ENCODE peak calls at places on chromosome 6, in six cellular contexts. Z is ascending aorta, D is tibial nerve, Y is choroid plexus epithelial cell, N is endothelial cell, C is upper lobe of left lung. L is an unnamed sample.

GRCh38 chr6:96649926-96650325 is 87.0 kb downstream of the FHL5 start:
- DNase-seq in Z (no peak), D (no peak), Y (no peak), N (no peak), C (no peak), L (no peak)

GRCh38 chr6:19410477-19410876 is 426.7 kb upstream of the ID4 start:
- DNase-seq in Z (no peak), D (no peak), Y (peak; percentile 90), N (no peak), C (peak; percentile 38), L (no peak)

GRCh38 chr6:70327036-70327435 is 24.2 kb upstream of the COL9A1 start:
- DNase-seq in Z (no peak), D (no peak), Y (no peak), N (no peak), C (no peak), L (no peak)

GRCh38 chr6:159807150-159807859 is 7.2 kb downstream of the PNLDC1 start:
- DNase-seq in Z (no peak), D (no peak), Y (peak; percentile 5), N (no peak), C (no peak), L (no peak)

GRCh38 chr6:114181629-114182028 is 161.2 kb downstream of the HS3ST5 start:
- DNase-seq in Z (no peak), D (no peak), Y (no peak), N (no peak), C (no peak), L (no peak)

GRCh38 chr6:107314644-107315043 is 144.7 kb downstream of the PDSS2 start:
- DNase-seq in Z (no peak), D (no peak), Y (no peak), N (no peak), C (no peak), L (no peak)

GRCh38 chr6:66068033-66068432 is 361.0 kb upstream of the EYS start:
- DNase-seq in Z (no peak), D (no peak), Y (no peak), N (no peak), C (no peak), L (no peak)

GRCh38 chr6:105507811-105508210 is 104.9 kb upstream of the PREP start:
- DNase-seq in Z (no peak), D (no peak), Y (no peak), N (no peak), C (no peak), L (no peak)

GRCh38 chr6:157982580-157983438 is 1.1 kb downstream of the SYNJ2 start:
- DNase-seq in Z (no peak), D (no peak), Y (peak; percentile 70), N (no peak), C (no peak), L (no peak)

GRCh38 chr6:151176941-151177760 is 62.6 kb upstream of the AKAP12 start:
- DNase-seq in Z (no peak), D (no peak), Y (no peak), N (no peak), C (no peak), L (no peak)

GRCh38 chr6:136784910-136785746 is 7.1 kb downstream of the MAP3K5 start:
- DNase-seq in Z (peak; percentile 86), D (no peak), Y (peak; percentile 63), N (no peak), C (peak; percentile 87), L (no peak)

GRCh38 chr6:105981002-105981887 is 104.9 kb upstream of the PRDM1 start:
- DNase-seq in Z (no peak), D (no peak), Y (peak; percentile 14), N (peak; percentile 48), C (no peak), L (no peak)

GRCh38 chr6:33672808-33673207 is 38.7 kb downstream of the UQCC2 start:
- DNase-seq in Z (peak; percentile 79), D (peak; percentile 92), Y (peak; percentile 92), N (no peak), C (no peak), L (no peak)

GRCh38 chr6:34135541-34135940 is 10.3 kb downstream of the GRM4 start:
- DNase-seq in Z (no peak), D (no peak), Y (no peak), N (no peak), C (no peak), L (no peak)

GRCh38 chr6:114301596-114302219 is 41.1 kb downstream of the HS3ST5 start:
- DNase-seq in Z (no peak), D (no peak), Y (no peak), N (no peak), C (no peak), L (no peak)

GRCh38 chr6:158894192-158894591 is 75.0 kb upstream of the EZR start:
- DNase-seq in Z (no peak), D (no peak), Y (peak; percentile 92), N (no peak), C (no peak), L (no peak)

GRCh38 chr6:133953634-133954415 is 801 bp downstream of the TBPL1 start:
- DNase-seq in Z (no peak), D (no peak), Y (no peak), N (no peak), C (no peak), L (no peak)

GRCh38 chr6:53691667-53692133 is 26.1 kb upstream of the KLHL31 start:
- DNase-seq in Z (no peak), D (no peak), Y (no peak), N (no peak), C (no peak), L (no peak)

GRCh38 chr6:52984247-52984646 is 10.8 kb downstream of the GSTA4 start:
- DNase-seq in Z (no peak), D (no peak), Y (peak; percentile 3), N (no peak), C (no peak), L (no peak)

GRCh38 chr6:14037402-14038277 is 79.9 kb upstream of the CD83 start:
- DNase-seq in Z (no peak), D (no peak), Y (peak; percentile 58), N (no peak), C (no peak), L (no peak)

GRCh38 chr6:20402181-20403079 is 751 bp downstream of the E2F3 start:
- DNase-seq in Z (peak; percentile 70), D (peak; percentile 47), Y (peak; percentile 20), N (peak; percentile 54), C (peak; percentile 49), L (peak; percentile 46)

GRCh38 chr6:167855825-167856425 is 29.2 kb downstream of the AFDN start:
- DNase-seq in Z (no peak), D (no peak), Y (peak; percentile 98), N (no peak), C (no peak), L (no peak)

GRCh38 chr6:105258816-105259215 is 79.0 kb upstream of the POPDC3 start:
- DNase-seq in Z (no peak), D (no peak), Y (no peak), N (no peak), C (peak; percentile 67), L (no peak)

DNA sequence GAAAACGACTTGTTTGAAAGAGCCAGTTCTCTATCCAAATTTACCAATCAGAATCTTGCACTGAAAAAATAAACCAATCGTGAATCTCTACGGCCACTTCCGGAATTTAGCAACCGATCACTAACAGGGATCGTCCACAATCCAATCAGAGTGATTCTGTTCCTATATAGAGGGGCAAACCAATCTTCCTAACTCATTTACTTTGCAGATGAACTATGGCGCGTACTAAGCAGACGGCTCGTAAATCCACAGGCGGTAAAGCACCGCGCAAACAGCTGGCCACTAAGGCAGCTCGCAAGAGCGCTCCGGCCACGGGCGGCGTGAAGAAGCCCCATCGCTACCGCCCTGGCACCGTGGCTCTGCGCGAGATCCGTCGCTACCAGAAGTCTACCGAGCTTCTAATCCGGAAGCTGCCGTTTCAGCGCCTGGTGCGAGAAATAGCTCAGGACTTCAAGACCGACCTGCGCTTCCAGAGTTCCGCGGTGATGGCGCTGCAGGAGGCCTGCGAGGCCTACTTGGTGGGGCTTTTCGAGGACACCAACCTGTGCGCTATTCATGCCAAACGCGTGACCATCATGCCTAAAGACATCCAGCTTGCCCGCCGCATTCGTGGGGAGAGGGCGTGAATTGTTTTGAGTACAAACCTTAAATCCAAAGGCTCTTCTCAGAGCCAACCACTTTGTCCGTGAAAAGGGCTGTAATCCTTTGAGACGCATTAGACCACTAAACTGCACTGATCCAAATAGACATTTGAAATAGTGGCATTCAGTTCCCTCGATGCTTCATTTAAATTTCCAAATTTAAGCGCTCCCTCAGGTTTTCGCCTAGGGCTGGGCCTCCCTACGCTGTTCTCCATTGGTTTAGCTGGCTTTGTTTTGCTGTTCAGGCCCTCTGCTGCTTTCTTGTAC is 138.0 kb downstream of the HFE start:
- DNase-seq in Z (no peak), D (no peak), Y (peak; percentile 97), N (no peak), C (no peak), L (no peak)
- TF ChIP-seq CTCF in Z (no peak), D (no peak), Y (peak; percentile 43), N (no peak), C (no peak), L (peak; percentile 55)

GRCh38 chr6:44003345-44004061 is 123.7 kb downstream of the MRPL14 start:
- DNase-seq in Z (no peak), D (no peak), Y (no peak), N (peak; percentile 23), C (no peak), L (no peak)
- TF ChIP-seq CTCF in Z (no peak), D (no peak), Y (no peak), N (no peak), C (no peak), L (no peak)

DNA sequence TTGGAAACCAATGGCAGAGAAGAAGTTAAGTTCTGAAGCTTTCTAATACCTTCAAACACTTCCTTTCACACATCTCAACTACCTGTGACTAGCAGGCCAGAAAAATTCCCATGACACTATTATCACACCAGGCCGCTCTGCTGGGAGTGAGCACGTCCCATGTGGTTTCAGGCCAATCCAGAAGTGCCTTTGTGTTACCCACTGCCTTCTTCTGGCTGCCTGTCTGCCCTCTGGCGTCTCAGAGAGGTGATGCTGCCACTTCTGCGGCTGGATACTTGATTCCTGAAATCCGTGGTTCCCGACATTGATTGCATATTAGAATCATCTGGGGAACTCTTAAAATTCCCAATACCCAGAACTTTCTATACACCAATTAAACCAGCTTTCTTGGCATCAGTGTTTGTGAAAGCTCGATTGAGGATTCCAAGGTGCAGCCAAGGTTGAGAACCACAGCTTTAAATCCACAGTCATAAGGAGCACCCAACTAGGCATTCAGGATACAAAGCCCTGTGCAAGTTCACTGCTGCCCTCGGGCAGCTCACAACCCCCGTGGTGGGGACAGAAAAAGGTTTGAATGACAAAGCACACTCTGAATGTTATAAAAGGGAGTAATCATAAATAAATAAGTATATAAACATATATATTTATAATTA is 65.6 kb downstream of the STMND1 start:
- DNase-seq in Z (no peak), D (no peak), Y (peak; percentile 52), N (peak; percentile 60), C (peak; percentile 45), L (peak; percentile 30)
- TF ChIP-seq CTCF in Z (peak; percentile 51), D (no peak), Y (peak; percentile 69), N (peak; percentile 44), C (peak; percentile 30), L (peak; percentile 69)

DNA sequence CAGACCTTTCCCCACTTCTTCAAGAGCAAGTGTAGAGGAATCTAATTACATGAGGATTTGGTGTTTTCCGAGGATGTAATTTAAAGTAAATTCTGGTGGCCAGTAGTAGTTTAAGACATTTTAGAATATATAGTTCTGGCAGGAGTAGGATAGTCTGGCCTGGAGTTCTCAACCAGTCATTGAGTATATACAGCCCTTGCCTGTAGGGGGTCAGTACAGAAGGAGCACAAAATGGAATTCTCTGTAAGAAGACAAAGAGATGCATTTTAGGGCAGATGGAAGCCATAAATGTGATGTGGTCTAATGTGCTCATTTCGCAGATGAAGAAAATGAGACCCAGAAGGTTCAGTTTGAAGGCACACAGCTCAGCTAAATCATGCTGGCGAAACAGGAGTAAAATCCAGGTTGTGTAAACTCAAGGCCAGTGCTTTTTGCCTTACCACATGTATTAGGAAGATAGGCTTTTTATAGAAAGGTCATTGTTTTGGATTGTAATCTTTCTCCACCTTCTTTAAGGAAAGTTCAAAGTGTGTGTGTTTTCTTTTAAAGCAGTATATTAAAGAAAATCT is 29.6 kb downstream of the QKI start:
- DNase-seq in Z (no peak), D (no peak), Y (no peak), N (no peak), C (no peak), L (no peak)
- TF ChIP-seq CTCF in Z (no peak), D (no peak), Y (peak; percentile 39), N (peak; percentile 15), C (no peak), L (peak; percentile 11)